ENCODE peak calls at places on chromosome 6, in nine cellular contexts. X is NT2/D1, U is non-pigmented ciliary epithelial cell, F is astrocyte of the spinal cord, L is activated T-helper 1 cell treated with Interleukin-2 at 50 U/mL for 16 hours, G is SK-N-SH, E is HFF-Myc, O is frontal cortex, Y is PC-3. T is an unnamed sample.
A peak's percentile ranks its signal among the peaks of the same experiment; 100 is the strongest.

GRCh38 chr6:131182991-131183425 is 47.7 kb downstream of the AKAP7 start:
- DNase-seq in X (peak; percentile 27), U (no peak), F (peak; percentile 45), L (no peak), G (no peak), E (peak; percentile 26), O (no peak), Y (peak; percentile 38), T (peak; percentile 7)

GRCh38 chr6:154705471-154706113 is 27.6 kb upstream of the SCAF8 start:
- DNase-seq in X (no peak), U (no peak), F (no peak), L (no peak), G (no peak), E (peak; percentile 3), O (no peak), Y (peak; percentile 5), T (no peak)

GRCh38 chr6:2839195-2839981 is 2.3 kb downstream of the SERPINB1 start:
- DNase-seq in X (no peak), U (peak; percentile 47), F (peak; percentile 68), L (no peak), G (no peak), E (no peak), O (no peak), Y (peak; percentile 98), T (no peak)

GRCh38 chr6:16481680-16482079 is 243.3 kb downstream of the GMPR start:
- DNase-seq in X (no peak), U (no peak), F (no peak), L (peak; percentile 35), G (no peak), E (no peak), O (no peak), Y (no peak), T (peak; percentile 57)

GRCh38 chr6:99119109-99120031 is 171.6 kb upstream of the FBXL4 start:
- DNase-seq in X (peak; percentile 39), U (peak; percentile 8), F (peak; percentile 58), L (no peak), G (peak; percentile 56), E (peak; percentile 17), O (no peak), Y (peak; percentile 57), T (no peak)

GRCh38 chr6:17957488-17957887 is 29.9 kb downstream of the KIF13A start:
- DNase-seq in X (no peak), U (no peak), F (no peak), L (no peak), G (no peak), E (no peak), O (no peak), Y (no peak), T (no peak)

GRCh38 chr6:129501401-129502051 is 208.5 kb downstream of the ARHGAP18 start:
- DNase-seq in X (peak; percentile 39), U (peak; percentile 99), F (peak; percentile 100), L (no peak), G (no peak), E (peak; percentile 97), O (no peak), Y (peak; percentile 91), T (no peak)

GRCh38 chr6:26286168-26286854 is 78.7 kb upstream of the BTN3A2 start:
- DNase-seq in X (no peak), U (no peak), F (peak; percentile 76), L (peak; percentile 65), G (peak; percentile 34), E (no peak), O (no peak), Y (peak; percentile 87), T (peak; percentile 81)

GRCh38 chr6:39361657-39362486 is 39.4 kb upstream of the KCNK16 start:
- DNase-seq in X (peak; percentile 47), U (peak; percentile 20), F (peak; percentile 61), L (no peak), G (peak; percentile 88), E (peak; percentile 54), O (peak; percentile 58), Y (peak; percentile 68), T (peak; percentile 23)

GRCh38 chr6:124573953-124574352 is 388.3 kb upstream of the RNF217 start:
- DNase-seq in X (no peak), U (no peak), F (no peak), L (no peak), G (no peak), E (no peak), O (no peak), Y (no peak), T (no peak)

GRCh38 chr6:71454083-71454482 is 165.5 kb downstream of the OGFRL1 start:
- DNase-seq in X (no peak), U (no peak), F (no peak), L (no peak), G (no peak), E (no peak), O (no peak), Y (no peak), T (no peak)

GRCh38 chr6:112502348-112503130 is 155.4 kb downstream of the RFPL4B start:
- DNase-seq in X (no peak), U (no peak), F (peak; percentile 57), L (no peak), G (peak; percentile 26), E (no peak), O (no peak), Y (peak; percentile 43), T (no peak)

GRCh38 chr6:169529931-169530761 is 171.7 kb downstream of the WDR27 start:
- DNase-seq in X (no peak), U (no peak), F (peak; percentile 75), L (no peak), G (no peak), E (peak; percentile 36), O (no peak), Y (peak; percentile 61), T (no peak)

GRCh38 chr6:6393069-6393529 is 72.6 kb upstream of the F13A1 start:
- DNase-seq in X (no peak), U (no peak), F (no peak), L (no peak), G (no peak), E (no peak), O (no peak), Y (no peak), T (no peak)

GRCh38 chr6:69719602-69720193 is 77.1 kb downstream of the LMBRD1 start:
- DNase-seq in X (no peak), U (no peak), F (peak; percentile 42), L (no peak), G (peak; percentile 22), E (peak; percentile 5), O (no peak), Y (peak; percentile 50), T (no peak)

GRCh38 chr6:101668496-101668895 is 275.0 kb downstream of the GRIK2 start:
- DNase-seq in X (no peak), U (no peak), F (no peak), L (no peak), G (no peak), E (no peak), O (no peak), Y (no peak), T (no peak)

GRCh38 chr6:140773276-140773675 is 1359.4 kb upstream of the GJE1 start:
- DNase-seq in X (no peak), U (peak; percentile 13), F (peak; percentile 15), L (no peak), G (no peak), E (no peak), O (no peak), Y (peak; percentile 10), T (no peak)

GRCh38 chr6:161961796-161962195 is 687.9 kb upstream of the AGPAT4 start:
- DNase-seq in X (no peak), U (no peak), F (no peak), L (no peak), G (no peak), E (no peak), O (no peak), Y (no peak), T (no peak)

GRCh38 chr6:170172825-170173231 is 118.0 kb downstream of the DLL1 start:
- DNase-seq in X (no peak), U (no peak), F (no peak), L (no peak), G (no peak), E (no peak), O (no peak), Y (no peak), T (no peak)

GRCh38 chr6:101666256-101666655 is 272.7 kb downstream of the GRIK2 start:
- DNase-seq in X (no peak), U (peak; percentile 34), F (peak; percentile 73), L (no peak), G (no peak), E (no peak), O (no peak), Y (peak; percentile 90), T (no peak)

GRCh38 chr6:122712093-122712863 is 67.2 kb upstream of the FABP7 start:
- DNase-seq in X (no peak), U (no peak), F (peak; percentile 82), L (no peak), G (no peak), E (no peak), O (no peak), Y (peak; percentile 69), T (no peak)

GRCh38 chr6:32692019-32692418 is 25.6 kb upstream of the HLA-DQB1 start:
- DNase-seq in X (peak; percentile 40), U (no peak), F (no peak), L (peak; percentile 26), G (no peak), E (no peak), O (no peak), Y (peak; percentile 66), T (peak; percentile 51)

GRCh38 chr6:166611631-166612030 is 15.4 kb downstream of the RPS6KA2 start:
- DNase-seq in X (no peak), U (no peak), F (no peak), L (no peak), G (no peak), E (no peak), O (no peak), Y (peak; percentile 19), T (no peak)

GRCh38 chr6:123022980-123023379 is 26.9 kb downstream of the CLVS2 start:
- DNase-seq in X (peak; percentile 3), U (no peak), F (peak; percentile 36), L (no peak), G (no peak), E (no peak), O (no peak), Y (peak; percentile 3), T (no peak)

GRCh38 chr6:3209114-3210023 is 18.1 kb downstream of the TUBB2B start:
- DNase-seq in X (peak; percentile 89), U (peak; percentile 95), F (peak; percentile 96), L (no peak), G (peak; percentile 76), E (peak; percentile 99), O (no peak), Y (peak; percentile 99), T (no peak)

GRCh38 chr6:51554029-51554428 is 533.4 kb downstream of the PKHD1 start:
- DNase-seq in X (no peak), U (no peak), F (no peak), L (no peak), G (peak; percentile 17), E (no peak), O (no peak), Y (no peak), T (no peak)

GRCh38 chr6:168507297-168507696 is 66.3 kb downstream of the SMOC2 start:
- DNase-seq in X (no peak), U (no peak), F (no peak), L (no peak), G (no peak), E (no peak), O (no peak), Y (no peak), T (no peak)

GRCh38 chr6:593907-594212 is 63.0 kb downstream of the HUS1B start:
- DNase-seq in X (no peak), U (no peak), F (no peak), L (no peak), G (no peak), E (no peak), O (no peak), Y (no peak), T (no peak)

GRCh38 chr6:41768545-41769308 is 11.0 kb downstream of the FRS3 start:
- DNase-seq in X (no peak), U (no peak), F (no peak), L (no peak), G (peak; percentile 41), E (no peak), O (no peak), Y (no peak), T (no peak)

T was measured in CD4-positive, alpha-beta T cell.